ENCODE peak calls at places on chromosomes 1 and 21, in eight cellular contexts. X, O, W, G, L, J, E and R are unnamed samples.

GRCh38 chr1:210418863-210419641 is 90.3 kb downstream of the HHAT start:
- DNase-seq in G (no peak), W (peak; percentile 9), L (no peak), X (no peak), O (no peak), J (no peak), E (no peak), R (no peak)

GRCh38 chr1:97271906-97272788 is 550.6 kb downstream of the PTBP2 start:
- DNase-seq in X (no peak), O (no peak), W (peak; percentile 11), E (no peak), G (no peak), L (no peak), J (no peak), R (no peak)

GRCh38 chr1:41383094-41383852 is 22.0 kb downstream of the FOXO6 start:
- DNase-seq in X (no peak), E (peak; percentile 57), J (peak; percentile 68), L (no peak), G (peak; percentile 84), W (peak; percentile 58), O (peak; percentile 36), R (no peak)

GRCh38 chr1:2860476-2861142 is 59.1 kb upstream of the TTC34 start:
- DNase-seq in L (no peak), O (no peak), E (peak; percentile 55), J (no peak), X (no peak), G (no peak), W (no peak), R (no peak)

GRCh38 chr1:31214316-31215082 is 25.2 kb downstream of the NKAIN1 start:
- DNase-seq in L (no peak), G (no peak), X (no peak), O (no peak), E (no peak), W (no peak), J (peak; percentile 92), R (no peak)

GRCh38 chr1:15915991-15916390 is 59.9 kb downstream of the ZBTB17 start:
- DNase-seq in G (no peak), O (no peak), W (no peak), L (no peak), X (no peak), J (no peak), E (no peak), R (no peak)

GRCh38 chr1:10429868-10430215 is 391 bp upstream of the CENPS start:
- DNase-seq in W (no peak), E (no peak), L (no peak), X (no peak), O (peak; percentile 44), G (no peak), J (no peak), R (no peak)

GRCh38 chr1:156448134-156448967 is 52.2 kb downstream of the MEF2D start:
- DNase-seq in G (no peak), O (no peak), J (peak; percentile 65), E (no peak), W (no peak), L (no peak), X (no peak), R (no peak)

GRCh38 chr1:84271452-84272273 is 29.8 kb upstream of the SAMD13 start:
- DNase-seq in W (peak; percentile 40), O (no peak), G (peak; percentile 33), E (no peak), J (no peak), L (no peak), X (no peak), R (no peak)

GRCh38 chr1:160428655-160429054 is 28.3 kb downstream of the VANGL2 start:
- DNase-seq in E (no peak), X (no peak), O (peak; percentile 53), G (peak; percentile 77), L (peak; percentile 17), W (peak; percentile 11), J (peak; percentile 78), R (no peak)

GRCh38 chr1:199272107-199272506 is 633.3 kb downstream of the PTPRC start:
- DNase-seq in J (no peak), L (no peak), E (no peak), O (no peak), X (no peak), W (no peak), G (peak; percentile 62), R (no peak)

GRCh38 chr1:117826551-117827078 is 102.8 kb downstream of the GDAP2 start:
- DNase-seq in E (peak; percentile 38), G (peak; percentile 73), L (no peak), J (no peak), W (no peak), X (peak; percentile 44), O (no peak), R (no peak)

GRCh38 chr1:63731117-63732043 is 42.4 kb upstream of the ROR1 start:
- DNase-seq in O (no peak), X (no peak), E (no peak), J (peak; percentile 48), G (peak; percentile 80), L (no peak), W (no peak), R (no peak)

GRCh38 chr21:16072692-16073091 is 342.9 kb downstream of the USP25 start:
- DNase-seq in O (no peak), X (peak; percentile 95), E (no peak), J (no peak), W (no peak), L (no peak), G (peak; percentile 37), R (no peak)

GRCh38 chr1:21839337-21840037 is 27.4 kb downstream of the LDLRAD2 start:
- DNase-seq in W (no peak), O (no peak), G (no peak), J (no peak), L (no peak), E (no peak), X (no peak), R (no peak)

GRCh38 chr1:202238914-202239313 is 45.3 kb downstream of the LGR6 start:
- DNase-seq in X (no peak), O (no peak), L (no peak), G (no peak), E (no peak), W (no peak), J (peak; percentile 48), R (no peak)

GRCh38 chr1:156414440-156415064 is 45.5 kb downstream of the RHBG start:
- DNase-seq in L (no peak), G (no peak), W (no peak), O (peak; percentile 65), X (no peak), J (peak; percentile 88), E (no peak), R (no peak)

GRCh38 chr1:171841931-171842723 is 829 bp downstream of the DNM3 start:
- DNase-seq in J (peak; percentile 74), W (peak; percentile 65), L (peak; percentile 8), E (peak; percentile 44), G (peak; percentile 27), X (no peak), O (peak; percentile 44), R (no peak)